ENCODE peak calls at places on chromosomes 6 and 20, in ten cellular contexts. C, J, D, M, X, H, V, F, E and K are unnamed samples. For H3K27me3, the result is how much of the 10 kb centered on the place peaks cover.

GRCh38 chr6:17536586-17536985 is 63.5 kb upstream of the FAM8A1 start:
- DNase-seq in F (no peak), V (no peak), D (no peak), H (no peak), M (no peak), C (no peak), E (no peak), X (no peak), J (no peak), K (no peak)

GRCh38 chr20:31713312-31714049 is 9.2 kb downstream of the BCL2L1 start:
- DNase-seq in H (peak), F (no peak), X (no peak), E (no peak), V (peak), D (peak), J (peak), M (no peak), C (peak), K (peak)

GRCh38 chr20:7195704-7196103 is 428.2 kb downstream of the BMP2 start:
- DNase-seq in H (no peak), C (no peak), J (no peak), D (no peak), V (no peak), M (no peak), X (no peak), E (no peak), F (no peak), K (no peak)

GRCh38 chr6:122778961-122779671 is 400 bp upstream of the FABP7 start:
- DNase-seq in X (no peak), H (no peak), E (no peak), F (no peak), C (no peak), V (no peak), D (no peak), M (no peak), J (no peak), K (no peak)

GRCh38 chr20:38084425-38084951 is 50.9 kb downstream of the RPRD1B start:
- DNase-seq in H (no peak), J (no peak), M (no peak), F (peak), C (no peak), D (no peak), E (no peak), V (peak), X (peak), K (no peak)

GRCh38 chr20:5719861-5720401 is 30.3 kb upstream of the SHLD1 start:
- DNase-seq in D (no peak), F (no peak), J (no peak), E (no peak), H (no peak), X (peak), M (no peak), C (no peak), V (peak), K (no peak)

GRCh38 chr20:63356511-63356910 is 4.6 kb downstream of the CHRNA4 start:
- DNase-seq in C (no peak), H (no peak), J (no peak), E (peak), X (no peak), V (no peak), D (no peak), M (no peak), F (no peak), K (no peak)

GRCh38 chr6:75094614-75095321 is 111.1 kb downstream of the COL12A1 start:
- DNase-seq in V (no peak), C (no peak), D (no peak), E (no peak), M (no peak), X (no peak), H (no peak), F (no peak), J (no peak), K (no peak)

GRCh38 chr20:58147628-58148370 is 80.7 kb downstream of the ANKRD60 start:
- DNase-seq in H (no peak), M (no peak), V (no peak), F (no peak), C (no peak), E (no peak), X (no peak), D (no peak), J (no peak), K (no peak)

GRCh38 chr6:104705095-104705707 is 154.5 kb downstream of the HACE1 start:
- DNase-seq in V (no peak), E (no peak), D (peak), X (peak), M (no peak), C (no peak), F (no peak), J (no peak), H (no peak), K (no peak)

GRCh38 chr6:45555981-45556771 is 178.4 kb upstream of the SUPT3H start:
- DNase-seq in M (no peak), D (no peak), C (peak), X (no peak), F (peak), J (no peak), H (no peak), V (peak), E (no peak), K (no peak)

GRCh38 chr6:31558631-31559500 is 11.5 kb downstream of the NFKBIL1 start:
- DNase-seq in M (no peak), C (peak), H (no peak), E (no peak), F (no peak), D (peak), X (peak), J (no peak), V (no peak), K (peak)

GRCh38 chr6:5112065-5112799 is 27.1 kb downstream of the PPP1R3G start:
- DNase-seq in E (no peak), H (no peak), M (no peak), D (no peak), J (no peak), C (peak), F (no peak), V (no peak), X (no peak), K (no peak)

GRCh38 chr6:25410102-25410501 is 130.9 kb downstream of the CARMIL1 start:
- DNase-seq in C (no peak), V (no peak), D (no peak), H (no peak), F (no peak), E (no peak), X (no peak), M (no peak), J (no peak), K (no peak)

GRCh38 chr6:142693446-142693845 is 251.5 kb downstream of the HIVEP2 start:
- DNase-seq in E (no peak), D (no peak), H (no peak), X (no peak), F (no peak), C (no peak), V (no peak), J (no peak), M (no peak), K (no peak)

GRCh38 chr6:148307400-148307799 is 35.2 kb upstream of the SASH1 start:
- DNase-seq in J (no peak), H (no peak), X (no peak), E (no peak), F (no peak), M (no peak), C (no peak), V (no peak), D (no peak), K (no peak)

GRCh38 chr6:35411066-35411465 is 41.1 kb upstream of the FANCE start:
- DNase-seq in F (no peak), E (no peak), J (no peak), X (no peak), V (no peak), D (no peak), H (no peak), M (no peak), C (no peak), K (no peak)

GRCh38 chr6:105994522-105995402 is 91.4 kb upstream of the PRDM1 start:
- DNase-seq in H (peak), M (peak), F (no peak), D (peak), J (peak), C (peak), V (no peak), X (no peak), E (peak), K (peak)

GRCh38 chr20:33649201-33649631 is 12.9 kb upstream of the C20orf144 start:
- DNase-seq in D (no peak), M (peak), F (no peak), V (no peak), E (peak), X (no peak), C (peak), J (peak), H (peak), K (no peak)

GRCh38 chr6:73964455-73964854 is 268.5 kb downstream of the CD109 start:
- DNase-seq in X (no peak), V (no peak), F (no peak), C (no peak), D (no peak), H (no peak), E (no peak), J (no peak), M (no peak), K (no peak)

GRCh38 chr6:111888928-111889696 is 15.9 kb upstream of the FYN start:
- DNase-seq in V (no peak), C (no peak), D (no peak), E (no peak), H (no peak), M (peak), X (no peak), J (peak), F (no peak), K (no peak)

DNA sequence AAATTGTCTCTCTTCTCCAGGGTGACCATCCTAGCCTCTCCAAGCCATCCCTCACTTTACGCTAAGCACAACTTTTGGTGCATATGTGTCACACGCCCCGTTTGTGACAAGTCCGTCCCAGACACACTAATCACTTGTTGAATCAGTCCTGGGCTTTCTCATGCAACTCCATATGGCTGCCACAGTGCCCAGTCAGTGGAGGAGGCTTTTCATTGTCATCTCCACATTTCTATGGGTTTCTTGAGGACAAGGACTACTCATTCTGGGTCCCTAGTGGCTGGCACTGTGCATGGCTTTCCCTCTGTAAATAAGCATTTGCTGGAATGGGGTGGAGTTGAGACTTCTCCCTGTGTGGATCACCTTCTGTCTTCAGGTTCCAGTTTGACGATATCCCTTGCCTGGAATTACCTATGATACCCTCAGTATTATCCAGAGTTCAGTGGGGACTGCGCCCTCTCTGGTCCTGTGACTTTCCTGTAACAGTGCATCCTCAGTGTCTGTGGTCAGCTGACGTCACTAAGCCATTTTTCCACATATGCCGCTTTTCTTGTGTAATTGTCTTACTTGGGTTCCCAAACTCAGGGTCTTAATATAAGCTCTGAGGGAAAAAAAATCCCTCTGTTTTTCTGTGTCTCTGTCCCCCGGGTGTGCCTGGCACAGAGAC is 59.8 kb upstream of the MYL9 start:
- DNase-seq in X (no peak), V (no peak), F (no peak), E (no peak), J (no peak), D (no peak), H (no peak), C (no peak), M (no peak), K (no peak)
- H3K4me3 ChIP-seq in X (no peak), V (no peak), F (no peak), E (no peak), J (no peak), D (no peak), H (no peak), C (no peak), M (no peak), K (no peak)

GRCh38 chr6:135411339-135411738 is 86.2 kb downstream of the AHI1 start:
- DNase-seq in C (no peak), F (no peak), X (peak), M (no peak), E (no peak), D (no peak), J (no peak), H (no peak), V (peak), K (no peak)
- TF ChIP-seq EP300 in C (no peak), F (no peak), X (no peak), M (no peak), E (no peak), D (no peak), J (no peak), H (no peak), V (no peak), K (no peak)

GRCh38 chr6:52108128-52108527 is 20.7 kb upstream of the PKHD1 start:
- DNase-seq in J (no peak), M (no peak), E (no peak), V (no peak), D (no peak), C (no peak), H (no peak), F (peak), X (no peak), K (no peak)
- H3K27me3 ChIP-seq in J (under half), M (under half), E (under half), V (under half), D (under half), C (under half), H (under half), F (under half), X (under half), K (under half)

GRCh38 chr6:154432533-154433476 is 76.2 kb upstream of the IPCEF1 start:
- DNase-seq in F (no peak), X (peak), E (no peak), H (no peak), C (no peak), M (no peak), D (no peak), V (no peak), J (no peak), K (no peak)

GRCh38 chr6:154429711-154430110 is 73.1 kb upstream of the IPCEF1 start:
- DNase-seq in F (no peak), E (no peak), V (no peak), H (no peak), D (no peak), J (no peak), M (no peak), C (no peak), X (no peak), K (no peak)

GRCh38 chr6:154427425-154427824 is 70.8 kb upstream of the IPCEF1 start:
- DNase-seq in F (no peak), J (no peak), M (no peak), E (no peak), C (no peak), D (no peak), X (no peak), V (no peak), H (no peak), K (no peak)

GRCh38 chr6:154428892-154429291 is 72.3 kb upstream of the IPCEF1 start:
- DNase-seq in X (no peak), D (no peak), J (no peak), C (no peak), F (no peak), V (no peak), H (no peak), E (no peak), M (no peak), K (no peak)

GRCh38 chr6:154430494-154430919 is 73.9 kb upstream of the IPCEF1 start:
- DNase-seq in M (no peak), V (peak), C (no peak), X (no peak), J (no peak), D (no peak), H (no peak), E (no peak), F (no peak), K (no peak)
- H3K4me3 ChIP-seq in M (no peak), V (no peak), C (no peak), X (no peak), J (no peak), D (no peak), H (no peak), E (no peak), F (no peak), K (no peak)

GRCh38 chr6:155108070-155108815 is 113.1 kb downstream of the TIAM2 start:
- DNase-seq in F (no peak), C (no peak), J (no peak), E (no peak), X (peak), D (no peak), V (no peak), M (no peak), H (no peak), K (no peak)

GRCh38 chr6:155110721-155111120 is 115.6 kb downstream of the TIAM2 start:
- DNase-seq in H (no peak), C (no peak), E (no peak), F (no peak), M (no peak), J (no peak), V (no peak), D (no peak), X (no peak), K (no peak)

GRCh38 chr6:155103816-155104366 is 108.8 kb downstream of the TIAM2 start:
- DNase-seq in E (no peak), F (no peak), V (no peak), H (no peak), D (no peak), X (no peak), J (no peak), M (no peak), C (no peak), K (no peak)

GRCh38 chr6:155107432-155108069 is 112.4 kb downstream of the TIAM2 start:
- DNase-seq in J (no peak), M (no peak), E (no peak), X (no peak), H (no peak), C (no peak), V (no peak), F (no peak), D (no peak), K (no peak)

DNA sequence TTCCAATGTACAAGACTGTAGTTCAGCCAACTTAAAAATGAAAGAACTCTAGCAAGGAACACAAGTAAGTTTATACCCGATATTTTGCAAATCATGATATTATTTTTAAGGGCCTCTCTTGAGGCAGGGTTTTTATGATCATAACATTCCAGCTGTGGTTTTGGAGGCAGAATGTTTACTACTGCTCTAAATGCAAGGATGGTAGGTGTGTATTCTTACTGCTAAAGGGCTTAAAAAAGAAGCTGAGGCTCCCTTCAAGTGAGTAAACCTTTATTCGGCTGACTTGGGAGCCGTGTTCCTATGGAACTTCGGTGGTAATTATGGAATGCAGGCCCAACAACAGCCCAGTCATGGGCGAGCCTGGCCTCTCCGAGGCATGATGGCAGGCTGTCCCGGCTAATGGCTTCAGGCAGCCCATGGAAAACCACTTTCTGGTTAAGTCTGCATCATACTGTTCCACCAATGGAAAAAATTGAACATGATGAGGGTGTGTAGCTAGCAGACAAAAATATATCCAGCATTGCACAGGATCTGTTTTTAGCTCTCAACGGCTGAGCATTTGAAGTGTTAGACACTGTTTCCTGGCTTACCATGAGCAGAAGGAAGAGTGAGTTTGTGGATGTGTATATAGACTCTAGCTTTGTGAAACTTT is 111.5 kb downstream of the TIAM2 start:
- DNase-seq in X (no peak), E (no peak), V (no peak), D (no peak), C (no peak), H (no peak), M (no peak), J (no peak), F (no peak), K (no peak)
- TF ChIP-seq EP300 in X (no peak), E (no peak), V (no peak), D (no peak), C (no peak), H (no peak), M (no peak), J (no peak), F (no peak), K (no peak)

DNA sequence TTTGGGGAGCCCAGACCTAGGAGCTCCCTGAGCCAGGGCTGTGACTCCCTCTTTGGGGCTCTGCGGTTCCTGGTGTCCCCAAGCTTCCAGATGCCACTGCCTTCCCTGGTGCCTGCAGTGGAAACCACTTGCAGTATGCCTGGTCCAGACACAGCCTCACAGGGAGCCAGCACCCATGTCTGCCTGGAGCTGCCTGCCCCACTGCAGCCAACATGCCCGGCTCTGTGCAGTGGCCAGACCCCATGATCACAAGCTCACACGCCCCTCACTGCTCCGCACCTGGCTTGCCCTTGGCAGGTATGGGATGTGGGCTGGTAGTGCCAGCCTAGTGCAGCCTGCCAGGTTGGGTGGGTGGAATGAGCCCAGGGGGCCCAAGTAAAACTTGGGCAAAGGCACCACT is 644.8 kb downstream of the HTR1B start:
- DNase-seq in C (no peak), J (no peak), X (no peak), E (peak), M (no peak), H (no peak), D (no peak), F (no peak), V (no peak), K (no peak)
- H3K27me3 ChIP-seq in C (under half), J (under half), X (under half), E (under half), M (under half), H (under half), D (under half), F (under half), V (under half), K (under half)

GRCh38 chr6:137045221-137045789 is 540 bp upstream of the IL20RA start:
- DNase-seq in M (no peak), V (no peak), X (no peak), F (no peak), J (no peak), D (no peak), E (no peak), H (no peak), C (no peak), K (no peak)
- H3K4me3 ChIP-seq in M (no peak), V (no peak), X (no peak), F (no peak), J (no peak), D (no peak), E (peak), H (peak), C (no peak), K (no peak)

GRCh38 chr6:160398674-160399271 is 50.6 kb downstream of the SLC22A3 start:
- DNase-seq in C (no peak), F (no peak), H (no peak), X (no peak), V (no peak), J (no peak), D (no peak), E (no peak), M (no peak), K (no peak)
- TF ChIP-seq EP300 in C (no peak), F (no peak), H (no peak), X (no peak), V (no peak), J (no peak), D (no peak), E (no peak), M (no peak), K (no peak)